ENCODE peak calls at places on chromosomes 1 and 21, in four cellular contexts. M is K562, U is tibial artery, W is sigmoid colon. K is an unnamed sample.

GRCh38 chr1:174815036-174815435 is 184.7 kb upstream of the CACYBP start:
- DNase-seq in M (no peak), U (no peak), W (no peak), K (peak; percentile 32)

GRCh38 chr1:155698382-155699038 is 9.6 kb downstream of the DAP3 start:
- DNase-seq in M (no peak), U (no peak), W (no peak), K (peak; percentile 61)

GRCh38 chr1:3391711-3392110 is 62.8 kb upstream of the ARHGEF16 start:
- DNase-seq in M (no peak), U (no peak), W (no peak), K (no peak)

GRCh38 chr1:115262886-115263285 is 75.2 kb downstream of the NGF start:
- DNase-seq in M (no peak), U (no peak), W (no peak), K (no peak)

GRCh38 chr1:156530006-156530405 is 29.4 kb upstream of the MEF2D start:
- DNase-seq in M (no peak), U (no peak), W (no peak), K (no peak)

GRCh38 chr21:44579056-44579832 is 1.2 kb downstream of the KRTAP10-5 start:
- DNase-seq in M (no peak), U (peak; percentile 48), W (no peak), K (no peak)

GRCh38 chr1:219791766-219792165 is 136.6 kb downstream of the SLC30A10 start:
- DNase-seq in M (no peak), U (no peak), W (no peak), K (no peak)

GRCh38 chr1:77370161-77370560 is 88.3 kb downstream of the AK5 start:
- DNase-seq in M (no peak), U (no peak), W (no peak), K (no peak)

GRCh38 chr1:117371436-117372151 is 4.3 kb downstream of the MAN1A2 start:
- DNase-seq in M (no peak), U (no peak), W (no peak), K (peak; percentile 51)

GRCh38 chr1:119713039-119713537 is 1.4 kb downstream of the PHGDH start:
- DNase-seq in M (no peak), U (no peak), W (no peak), K (peak; percentile 19)

GRCh38 chr1:170247751-170248521 is 102.2 kb downstream of the NTMT2 start:
- DNase-seq in M (no peak), U (no peak), W (no peak), K (no peak)

GRCh38 chr1:42330215-42330614 is 4.8 kb downstream of the FOXJ3 start:
- DNase-seq in M (no peak), U (no peak), W (no peak), K (no peak)

GRCh38 chr1:209220048-209220524 is 363.4 kb upstream of the CAMK1G start:
- DNase-seq in M (no peak), U (no peak), W (no peak), K (no peak)

GRCh38 chr1:235669277-235669676 is 19.7 kb upstream of the GNG4 start:
- DNase-seq in M (no peak), U (no peak), W (no peak), K (no peak)

GRCh38 chr1:58818075-58818474 is 34.2 kb upstream of the JUN start:
- DNase-seq in M (no peak), U (no peak), W (no peak), K (peak; percentile 92)

GRCh38 chr21:14321042-14321441 is 61.9 kb downstream of the HSPA13 start:
- DNase-seq in M (no peak), U (no peak), W (no peak), K (peak; percentile 1)

GRCh38 chr1:55057270-55057955 is 18.1 kb downstream of the PCSK9 start:
- DNase-seq in M (no peak), U (no peak), W (no peak), K (no peak)

DNA sequence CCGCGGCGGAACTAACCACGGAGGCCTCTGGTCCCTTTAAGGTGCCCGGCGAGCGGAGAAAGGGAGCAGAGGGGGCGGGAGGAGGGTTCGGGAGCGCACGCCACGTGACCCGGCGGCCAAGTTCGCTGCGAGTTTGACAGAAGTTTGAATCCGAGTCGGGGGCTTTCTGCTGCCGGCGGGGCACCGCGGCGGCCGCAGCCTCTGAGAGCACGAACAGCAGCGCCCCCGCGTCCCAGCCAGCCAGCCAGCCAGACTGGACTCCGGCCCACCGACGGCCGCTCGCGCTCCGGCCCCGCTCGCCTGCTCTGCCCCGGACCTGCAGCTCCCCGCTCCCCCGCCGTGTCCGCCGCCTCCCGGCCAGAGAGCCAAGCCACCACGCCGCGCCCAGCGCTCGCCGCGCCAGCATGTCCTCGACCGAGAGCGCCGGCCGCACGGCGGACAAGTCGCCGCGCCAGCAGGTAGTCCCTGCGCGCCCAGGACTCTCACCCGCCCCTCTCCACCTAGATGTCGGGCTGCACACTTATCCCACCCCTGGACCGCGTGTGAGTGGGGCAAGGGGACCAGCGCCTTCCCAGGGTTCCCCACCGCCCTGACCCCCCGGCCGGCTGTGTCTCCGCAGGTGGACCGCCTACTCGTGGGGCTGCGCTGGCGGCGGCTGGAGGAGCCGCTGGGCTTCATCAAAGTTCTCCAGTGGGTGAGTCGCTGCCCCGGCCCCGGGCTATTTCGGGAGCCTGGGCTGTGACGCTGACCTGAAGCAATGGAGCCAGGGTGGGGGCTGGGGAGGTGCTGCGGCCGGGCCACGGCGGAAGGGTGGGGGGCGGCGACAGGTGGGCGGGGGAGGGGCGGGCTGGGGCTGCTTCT is at the start of gene SYPL2:
- DNase-seq in M (peak; percentile 60), U (no peak), W (peak; percentile 86), K (no peak)
- H3K4me3 ChIP-seq in M (peak within 1 kb of the TSS; percentile 38), U (peak within 1 kb of the TSS; percentile 55), W (peak within 1 kb of the TSS; percentile 80), K (peak within 1 kb of the TSS; percentile 40)

DNA sequence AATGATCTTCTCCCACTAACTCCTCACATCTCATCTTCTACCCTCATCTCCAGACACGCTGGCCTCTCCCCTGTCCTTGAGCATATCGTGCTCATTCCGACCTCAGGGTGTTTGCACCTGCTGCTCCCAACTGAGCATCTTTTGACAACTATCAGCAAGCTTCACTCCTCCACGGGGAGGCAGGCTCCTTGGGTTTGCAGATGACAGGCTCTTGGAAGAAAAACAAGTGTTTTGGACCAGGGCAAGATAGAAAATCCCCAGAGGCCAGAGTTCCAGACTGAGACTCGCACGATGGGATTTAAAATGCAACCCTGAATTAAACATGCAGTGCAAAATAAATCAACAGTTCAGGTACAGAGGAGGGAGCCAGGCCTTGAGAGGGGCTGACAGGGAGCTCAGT is 246.7 kb downstream of the PTPRU start:
- DNase-seq in M (no peak), U (peak; percentile 24), W (peak; percentile 25), K (no peak)
- TF ChIP-seq CTCF in M (no peak), U (no peak), W (no peak), K (no peak)

DNA sequence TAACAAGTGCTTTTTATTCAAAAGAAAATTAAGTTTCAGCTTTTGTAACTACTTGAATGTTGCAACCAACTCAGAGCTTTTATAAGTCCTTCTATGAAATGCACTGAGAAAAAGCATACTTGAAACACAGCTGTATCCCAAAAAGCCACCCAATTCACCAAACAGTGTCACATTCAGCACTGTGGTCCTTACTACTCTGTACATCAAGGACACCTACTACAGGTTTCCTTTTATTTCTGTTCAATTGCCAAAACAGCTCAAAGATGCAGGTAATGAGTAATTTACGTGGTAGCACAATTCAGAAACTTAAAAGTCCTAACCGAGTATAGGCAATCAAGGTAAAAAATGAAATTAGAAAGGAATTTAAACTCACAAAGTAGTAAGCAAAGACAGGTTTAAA is 2.5 kb downstream of the EIF4G3 start:
- DNase-seq in M (no peak), U (no peak), W (no peak), K (no peak)
- H3K4me3 ChIP-seq in M (peak overlapping the region; percentile 88), U (peak overlapping the region; percentile 74), W (peak overlapping the region; percentile 79), K (peak overlapping the region; percentile 95)

GRCh38 chr1:15727866-15728534 is 8.1 kb upstream of the SLC25A34 start:
- DNase-seq in M (no peak), U (no peak), W (no peak), K (no peak)
- TF ChIP-seq CTCF in M (no peak), U (no peak), W (no peak), K (no peak)

DNA sequence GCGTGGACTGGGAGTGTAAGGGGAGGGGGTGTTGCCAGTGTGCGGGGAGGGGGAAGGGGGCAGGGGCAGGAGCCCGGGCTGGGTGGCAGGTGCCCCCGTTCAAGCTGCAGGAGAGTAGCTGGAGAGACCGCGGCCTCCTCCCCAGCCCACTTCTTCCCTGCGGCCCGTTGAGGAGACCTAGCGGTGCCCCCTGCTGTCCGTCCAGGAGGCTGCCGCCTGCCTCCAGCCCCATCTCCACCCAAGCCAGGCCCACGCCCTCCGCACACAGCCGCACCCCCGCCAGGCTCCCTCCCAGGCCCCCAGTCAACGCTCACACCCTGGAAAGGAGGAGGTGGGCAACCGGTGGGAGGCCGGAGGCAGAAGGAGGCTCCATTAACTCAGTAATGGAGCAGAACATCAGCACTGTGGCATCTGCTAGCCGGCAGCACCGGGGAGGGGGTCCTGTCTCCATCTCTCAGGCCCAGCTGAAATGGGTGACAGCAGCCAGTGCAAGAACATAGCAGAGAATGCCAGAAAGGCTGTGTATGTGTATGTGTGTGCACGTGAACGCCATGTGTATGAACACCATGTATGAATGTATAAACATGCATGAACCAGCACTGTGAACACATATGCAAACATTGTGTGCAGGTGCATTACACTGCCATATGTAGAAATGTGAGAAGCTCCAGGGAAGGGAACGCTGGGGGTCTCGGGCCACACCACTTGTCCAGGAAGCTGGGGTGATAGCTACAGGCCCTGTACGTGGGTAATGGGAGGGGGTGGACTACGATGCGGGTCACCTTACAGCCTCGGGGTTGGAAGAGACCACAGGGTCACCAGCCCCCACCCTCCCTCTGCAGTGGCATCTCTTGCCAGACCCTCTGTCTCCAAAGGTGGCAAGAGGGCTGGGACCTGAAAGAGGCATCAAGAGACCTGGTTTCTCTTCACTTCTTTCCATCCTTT is 84.6 kb downstream of the SYT2 start:
- DNase-seq in M (peak; percentile 87), U (peak; percentile 82), W (peak; percentile 86), K (peak; percentile 73)
- H3K4me3 ChIP-seq in M (no peak overlapping the region), U (no peak overlapping the region), W (no peak overlapping the region), K (no peak overlapping the region)

DNA sequence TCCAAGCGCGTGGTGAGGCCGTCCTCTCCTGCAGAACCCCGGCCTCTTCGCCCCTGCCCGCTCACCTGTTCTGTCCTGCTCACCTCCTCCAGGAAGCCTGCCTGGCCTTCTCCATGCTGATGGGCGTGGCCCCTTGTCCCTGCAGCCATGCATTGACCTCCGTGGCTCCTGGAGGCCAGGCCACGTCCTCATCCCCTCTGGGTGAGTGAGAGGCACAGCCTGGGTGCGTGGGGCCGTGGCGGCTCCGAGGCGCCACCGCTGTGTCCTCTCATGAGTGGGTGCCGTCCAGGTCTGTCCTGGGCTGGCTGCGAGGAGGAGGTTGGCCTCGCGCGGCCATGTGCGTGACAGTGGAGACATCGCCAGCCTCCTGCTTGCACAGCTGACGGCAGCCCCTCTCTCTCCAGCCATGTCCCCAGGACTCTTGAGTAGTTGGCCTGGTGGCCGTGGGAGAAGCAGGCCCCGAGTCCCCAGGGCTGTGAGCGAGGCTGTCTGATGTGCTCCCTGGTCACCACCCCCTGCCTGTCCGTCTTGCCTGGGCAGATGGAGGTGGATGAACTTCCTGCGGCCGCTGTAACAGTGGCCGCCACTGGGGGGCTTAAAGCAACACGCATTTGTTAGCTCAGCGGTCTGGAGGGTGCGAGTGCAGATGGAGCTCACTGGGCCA is 58.1 kb downstream of the PRKCZ start:
- DNase-seq in M (peak; percentile 85), U (no peak), W (no peak), K (peak; percentile 50)
- TF ChIP-seq CTCF in M (peak; percentile 85), U (peak; percentile 21), W (no peak), K (peak; percentile 49)

DNA sequence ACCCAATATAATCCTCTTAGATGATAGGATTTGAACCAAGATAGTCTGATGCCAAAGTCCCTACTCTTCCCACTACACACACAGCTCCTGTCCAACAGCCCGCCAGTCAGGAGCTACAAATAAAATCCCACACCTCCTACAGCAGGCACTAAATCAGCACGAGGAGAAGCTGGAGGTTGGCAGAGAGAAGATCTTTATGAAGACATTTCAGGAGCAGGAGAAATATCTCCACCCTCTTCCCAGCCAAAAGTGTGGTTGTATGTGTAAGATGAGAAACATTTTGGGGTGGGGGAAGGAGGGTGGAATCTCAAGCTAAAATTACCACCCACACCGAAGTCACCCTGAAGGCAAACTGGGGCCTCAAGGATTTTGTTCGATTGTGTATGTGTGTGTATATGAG is 54.5 kb downstream of the PLXNA2 start:
- DNase-seq in M (no peak), U (no peak), W (no peak), K (no peak)
- H3K4me3 ChIP-seq in M (no peak overlapping the region), U (no peak overlapping the region), W (no peak overlapping the region), K (no peak overlapping the region)